ENCODE peak calls at places on chromosome 18, in eight cellular contexts. S is CD8-positive, alpha-beta memory T cell; W is iPS DF 6.9; N is HCT116; T is body of pancreas; O is lower lobe of right lung; X is suprapubic skin; Q is mesendoderm. E is an unnamed sample.

GRCh38 chr18:74493689-74494088 is 2.5 kb upstream of the CNDP2 start:
- DNase-seq in X (no peak), T (peak; percentile 62), S (peak; percentile 34), O (no peak), Q (peak; percentile 82), W (no peak), N (peak; percentile 35), E (peak; percentile 32)

GRCh38 chr18:59884331-59884730 is 15.5 kb upstream of the PMAIP1 start:
- DNase-seq in X (no peak), W (no peak), S (no peak), O (no peak), T (no peak), N (no peak), Q (no peak), E (no peak)

GRCh38 chr18:74334242-74334893 is 18.7 kb downstream of the C18orf63 start:
- DNase-seq in O (no peak), Q (no peak), S (no peak), X (no peak), N (no peak), T (no peak), W (no peak), E (no peak)

GRCh38 chr18:13216732-13217465 is 1.7 kb upstream of the LDLRAD4 start:
- DNase-seq in O (no peak), X (no peak), S (no peak), Q (peak; percentile 32), W (no peak), T (peak; percentile 30), N (no peak), E (no peak)

GRCh38 chr18:21762181-21762772 is 21.7 kb downstream of the MIB1 start:
- DNase-seq in O (no peak), N (no peak), S (no peak), X (no peak), W (no peak), T (no peak), Q (no peak), E (no peak)

GRCh38 chr18:60892441-60892840 is 440.8 kb upstream of the CDH20 start:
- DNase-seq in S (no peak), Q (no peak), N (no peak), X (no peak), O (no peak), W (no peak), T (no peak), E (no peak)

GRCh38 chr18:80192653-80193385 is 54.5 kb downstream of the PARD6G start:
- DNase-seq in Q (no peak), S (no peak), N (no peak), W (no peak), O (no peak), T (no peak), X (no peak), E (no peak)

GRCh38 chr18:27382477-27383216 is 197.5 kb upstream of the CHST9 start:
- DNase-seq in N (no peak), S (no peak), X (no peak), Q (no peak), T (no peak), O (no peak), W (no peak), E (no peak)

GRCh38 chr18:57150828-57151227 is 3.9 kb downstream of the BOD1L2 start:
- DNase-seq in T (no peak), N (no peak), W (peak; percentile 18), X (no peak), Q (peak; percentile 54), S (no peak), O (no peak), E (no peak)

DNA sequence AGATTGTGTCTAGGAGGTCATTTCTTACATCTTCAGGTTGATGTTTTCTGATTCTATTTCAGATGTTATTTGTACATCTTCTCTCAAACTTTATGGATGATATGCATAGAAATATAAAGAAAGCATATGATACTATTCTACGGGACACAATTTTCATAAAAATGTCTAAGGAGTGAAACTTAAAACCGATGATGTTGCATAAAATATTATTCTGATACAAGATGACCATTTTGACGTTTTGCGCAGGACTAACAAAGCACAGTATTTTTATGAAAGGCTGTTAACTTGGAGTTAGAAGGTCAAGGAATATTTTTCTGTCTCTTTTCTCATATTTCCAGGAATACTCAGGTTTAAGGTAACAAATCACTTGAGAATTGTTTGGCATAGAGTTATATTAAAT is 8.7 kb downstream of the NETO1 start:
- DNase-seq in N (no peak), Q (no peak), S (no peak), W (no peak), O (no peak), X (no peak), T (no peak), E (no peak)
- H3K4me3 ChIP-seq in N (no peak overlapping the region), Q (no peak overlapping the region), S (no peak overlapping the region), W (no peak overlapping the region), O (no peak overlapping the region), X (no peak overlapping the region), T (no peak overlapping the region), E (no peak overlapping the region)

GRCh38 chr18:45522371-45522770 is 92.9 kb upstream of the SLC14A2 start:
- DNase-seq in N (no peak), W (no peak), T (no peak), X (no peak), S (no peak), Q (no peak), O (no peak), E (peak; percentile 33)
- H3K27ac ChIP-seq in N (no peak overlapping the region), W (no peak overlapping the region), T (no peak overlapping the region), X (no peak overlapping the region), S (no peak overlapping the region), Q (no peak overlapping the region), O (peak overlapping the region; percentile 62), E (peak overlapping the region; percentile 22)

GRCh38 chr18:58412844-58413666 is 215.8 kb downstream of the ALPK2 start:
- DNase-seq in X (no peak), Q (no peak), S (no peak), W (no peak), N (no peak), T (no peak), O (no peak), E (no peak)
- H3K4me3 ChIP-seq in X (no peak overlapping the region), Q (no peak overlapping the region), S (no peak overlapping the region), W (no peak overlapping the region), N (no peak overlapping the region), T (no peak overlapping the region), O (no peak overlapping the region), E (no peak overlapping the region)

GRCh38 chr18:41967680-41968079 is 12.6 kb downstream of the PIK3C3 start:
- DNase-seq in O (no peak), N (no peak), S (no peak), X (no peak), T (no peak), Q (no peak), W (no peak), E (no peak)
- H3K27ac ChIP-seq in O (no peak overlapping the region), N (no peak overlapping the region), S (no peak overlapping the region), X (no peak overlapping the region), T (no peak overlapping the region), Q (no peak overlapping the region), W (no peak overlapping the region), E (no peak overlapping the region)

GRCh38 chr18:35029770-35030169 is 11.4 kb upstream of the MAPRE2 start:
- DNase-seq in T (no peak), X (no peak), S (no peak), Q (no peak), W (no peak), O (no peak), N (no peak), E (no peak)
- H3K4me3 ChIP-seq in T (no peak overlapping the region), X (peak overlapping the region; percentile 35), S (peak overlapping the region; percentile 65), Q (no peak overlapping the region), W (no peak overlapping the region), O (peak overlapping the region; percentile 37), N (no peak overlapping the region), E (no peak overlapping the region)

GRCh38 chr18:23193727-23194126 is 58.4 kb downstream of the CABLES1 start:
- DNase-seq in N (no peak), X (no peak), S (no peak), O (no peak), T (no peak), W (no peak), Q (no peak), E (no peak)

GRCh38 chr18:23198217-23198845 is 63.0 kb downstream of the CABLES1 start:
- DNase-seq in T (no peak), X (no peak), Q (no peak), S (no peak), O (no peak), N (no peak), W (no peak), E (no peak)

GRCh38 chr18:23194150-23194968 is 59.1 kb downstream of the CABLES1 start:
- DNase-seq in X (no peak), Q (no peak), T (no peak), O (no peak), N (no peak), W (no peak), S (no peak), E (peak; percentile 54)

GRCh38 chr18:23196119-23197004 is 61.1 kb downstream of the CABLES1 start:
- DNase-seq in S (no peak), T (no peak), N (no peak), O (no peak), Q (peak; percentile 74), W (peak; percentile 16), X (peak; percentile 36), E (no peak)

DNA sequence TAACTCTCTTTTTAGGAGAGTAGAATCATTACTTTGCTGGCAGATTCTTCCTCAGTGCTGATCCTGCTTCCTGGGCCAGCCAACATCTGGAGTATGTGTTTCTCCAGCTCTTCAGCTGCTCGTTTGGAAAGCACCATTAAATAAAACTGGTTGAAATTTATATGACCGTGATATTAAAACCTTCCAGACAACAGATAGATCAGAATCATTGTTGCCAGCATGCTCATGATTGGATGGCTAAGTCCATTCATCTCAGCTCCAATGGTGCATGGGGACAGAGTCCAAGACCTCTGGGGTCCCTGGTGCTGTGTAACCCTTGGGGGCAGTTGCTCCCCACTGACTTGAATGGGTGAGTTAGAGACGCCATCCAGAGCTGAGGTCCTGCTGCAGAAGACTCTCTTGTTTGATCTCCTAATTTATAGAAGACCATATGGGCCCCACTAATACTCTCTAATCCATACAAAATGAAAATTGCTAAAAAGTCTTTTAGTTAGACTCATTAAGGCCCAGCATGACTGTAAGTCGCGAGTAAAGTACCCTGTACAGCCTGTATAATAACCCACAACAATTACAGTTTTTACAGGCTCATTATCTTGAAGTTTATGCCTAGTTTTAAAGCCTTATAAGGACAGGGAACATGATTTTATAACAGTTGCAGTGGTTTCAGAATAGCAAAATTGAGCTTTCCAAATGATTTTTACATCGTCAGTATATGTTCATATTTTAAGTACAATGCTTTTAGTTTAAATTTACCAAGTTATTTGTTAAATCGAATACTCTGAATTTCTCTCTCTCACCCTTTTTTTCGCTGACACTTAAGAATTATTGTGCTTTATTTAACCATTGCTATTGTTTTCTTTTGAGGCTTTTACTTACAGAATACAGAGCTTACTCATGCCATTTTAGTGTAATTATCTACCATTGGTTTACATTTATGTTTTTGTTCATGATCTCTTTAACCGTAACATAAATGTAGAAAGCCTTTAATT is 60.0 kb downstream of the CABLES1 start:
- DNase-seq in T (no peak), X (peak; percentile 41), O (no peak), N (no peak), Q (no peak), S (no peak), W (no peak), E (no peak)
- H3K27ac ChIP-seq in T (no peak overlapping the region), X (peak overlapping the region; percentile 52), O (no peak overlapping the region), N (no peak overlapping the region), Q (no peak overlapping the region), S (no peak overlapping the region), W (no peak overlapping the region), E (no peak overlapping the region)

GRCh38 chr18:78981652-78981955 is 2.0 kb downstream of the SALL3 start:
- DNase-seq in O (no peak), N (no peak), X (no peak), S (no peak), T (no peak), Q (no peak), W (no peak), E (no peak)
- H3K4me3 ChIP-seq in O (no peak overlapping the region), N (no peak overlapping the region), X (no peak overlapping the region), S (no peak overlapping the region), T (no peak overlapping the region), Q (peak overlapping the region; percentile 60), W (peak overlapping the region; percentile 96), E (no peak overlapping the region)

E was measured in brain microvascular endothelial cell.